ENCODE peak calls at places on chromosomes 7 and 10, in seven cellular contexts. A, D, S, Z, I, X and O are unnamed samples.
A peak's percentile ranks its signal among the peaks of the same experiment; 100 is the strongest.

GRCh38 chr10:60591119-60591518 is 187.2 kb upstream of the CDK1 start:
- DNase-seq in A (no peak), D (no peak), S (no peak), Z (no peak), I (no peak), X (no peak), O (no peak)

GRCh38 chr7:31550432-31550831 is 36.5 kb downstream of the ITPRID1 start:
- DNase-seq in A (no peak), D (no peak), S (no peak), Z (no peak), I (no peak), X (no peak), O (no peak)

GRCh38 chr7:64888901-64889685 is 14.0 kb upstream of the ZNF273 start:
- DNase-seq in A (no peak), D (peak; percentile 28), S (no peak), Z (no peak), I (peak; percentile 83), X (no peak), O (no peak)

GRCh38 chr7:80107278-80107677 is 27.4 kb upstream of the GNAI1 start:
- DNase-seq in A (no peak), D (no peak), S (no peak), Z (no peak), I (no peak), X (no peak), O (no peak)

GRCh38 chr7:84025332-84025927 is 169.2 kb downstream of the SEMA3A start:
- DNase-seq in A (no peak), D (no peak), S (no peak), Z (peak; percentile 57), I (no peak), X (no peak), O (peak; percentile 94)

GRCh38 chr10:123868058-123868995 is 23.3 kb downstream of the CPXM2 start:
- DNase-seq in A (peak; percentile 65), D (no peak), S (no peak), Z (no peak), I (peak; percentile 49), X (no peak), O (no peak)

GRCh38 chr10:103278862-103279298 is 1.9 kb downstream of the INA start:
- DNase-seq in A (no peak), D (peak; percentile 18), S (no peak), Z (peak; percentile 20), I (no peak), X (peak; percentile 75), O (no peak)

GRCh38 chr10:93541402-93542357 is 24.8 kb upstream of the FFAR4 start:
- DNase-seq in A (peak; percentile 33), D (no peak), S (no peak), Z (no peak), I (no peak), X (peak; percentile 51), O (no peak)

GRCh38 chr10:96369890-96370574 is 11.2 kb upstream of the OPALIN start:
- DNase-seq in A (no peak), D (no peak), S (no peak), Z (no peak), I (no peak), X (no peak), O (no peak)

GRCh38 chr10:98463976-98464754 is 17.4 kb upstream of the HPS1 start:
- DNase-seq in A (no peak), D (no peak), S (no peak), Z (no peak), I (no peak), X (no peak), O (no peak)

GRCh38 chr10:88553116-88553752 is 29.9 kb downstream of the RNLS start:
- DNase-seq in A (peak; percentile 32), D (peak; percentile 56), S (peak; percentile 8), Z (peak; percentile 11), I (no peak), X (peak; percentile 15), O (peak; percentile 28)

GRCh38 chr7:158023157-158023556 is 564.5 kb downstream of the PTPRN2 start:
- DNase-seq in A (no peak), D (no peak), S (no peak), Z (no peak), I (no peak), X (no peak), O (no peak)

GRCh38 chr10:120508966-120509365 is 51.9 kb downstream of the PLPP4 start:
- DNase-seq in A (no peak), D (no peak), S (no peak), Z (no peak), I (no peak), X (no peak), O (no peak)

GRCh38 chr7:151115121-151115835 is 29.0 kb downstream of the AGAP3 start:
- DNase-seq in A (no peak), D (no peak), S (no peak), Z (no peak), I (no peak), X (no peak), O (no peak)

GRCh38 chr7:50697686-50698085 is 85.0 kb downstream of the GRB10 start:
- DNase-seq in A (no peak), D (no peak), S (no peak), Z (no peak), I (no peak), X (no peak), O (no peak)

GRCh38 chr10:33460461-33461294 is 126.2 kb upstream of the NRP1 start:
- DNase-seq in A (no peak), D (no peak), S (no peak), Z (no peak), I (no peak), X (no peak), O (no peak)

GRCh38 chr7:97305589-97305988 is 188.1 kb downstream of the SDHAF3 start:
- DNase-seq in A (no peak), D (no peak), S (no peak), Z (no peak), I (no peak), X (no peak), O (no peak)

GRCh38 chr7:421056-421991 is 98.3 kb downstream of the PDGFA start:
- DNase-seq in A (peak; percentile 43), D (no peak), S (no peak), Z (no peak), I (no peak), X (no peak), O (no peak)